ENCODE peak calls at places on chromosome 6, in six cellular contexts. R, I, W, A, E and B are unnamed samples.

GRCh38 chr6:28982476-28983266 is 22.4 kb downstream of the ZNF311 start:
- DNase-seq in R (no peak), I (no peak), W (peak), A (no peak), E (no peak), B (no peak)

GRCh38 chr6:65091561-65091960 is 615.5 kb downstream of the EYS start:
- DNase-seq in R (no peak), I (no peak), W (no peak), A (no peak), E (no peak), B (no peak)

GRCh38 chr6:114342826-114343781 is at the start of gene HS3ST5:
- DNase-seq in R (peak), I (peak), W (no peak), A (peak), E (peak), B (peak)

GRCh38 chr6:38346291-38347079 is 293.2 kb downstream of the BTBD9 start:
- DNase-seq in R (no peak), I (no peak), W (peak), A (no peak), E (no peak), B (no peak)

GRCh38 chr6:137709424-137710281 is 157.4 kb upstream of the TNFAIP3 start:
- DNase-seq in R (no peak), I (no peak), W (no peak), A (no peak), E (no peak), B (no peak)

GRCh38 chr6:34630040-34630439 is 66.5 kb downstream of the ILRUN start:
- DNase-seq in R (no peak), I (no peak), W (peak), A (no peak), E (no peak), B (no peak)

GRCh38 chr6:35359744-35360348 is 17.5 kb downstream of the PPARD start:
- DNase-seq in R (no peak), I (peak), W (peak), A (no peak), E (no peak), B (no peak)

GRCh38 chr6:9783567-9783966 is 631.3 kb downstream of the TFAP2A start:
- DNase-seq in R (no peak), I (no peak), W (no peak), A (no peak), E (no peak), B (no peak)

GRCh38 chr6:41577865-41578713 is 31.9 kb downstream of the FOXP4 start:
- DNase-seq in R (no peak), I (no peak), W (peak), A (no peak), E (peak), B (no peak)

GRCh38 chr6:41692080-41692675 is 43.2 kb downstream of the TFEB start:
- DNase-seq in R (no peak), I (peak), W (no peak), A (no peak), E (no peak), B (no peak)

DNA sequence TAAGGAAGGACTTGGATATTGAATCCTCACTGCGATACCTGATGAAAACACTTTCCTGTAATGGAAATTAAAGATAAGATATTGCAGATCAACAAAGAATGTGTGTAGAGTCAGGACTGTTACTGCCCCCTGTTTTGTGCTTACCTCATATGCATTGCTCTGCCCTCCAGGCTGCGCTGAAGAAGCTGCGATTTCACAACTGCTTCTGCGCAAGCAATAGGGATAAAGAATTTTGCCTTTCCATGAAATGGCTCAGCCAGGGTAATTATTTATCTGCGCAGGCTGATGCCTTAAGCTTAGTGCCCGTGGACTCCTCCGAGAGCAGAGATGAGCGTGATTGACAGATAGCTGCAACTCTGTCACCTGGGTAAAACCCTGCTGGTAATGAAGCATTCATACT is 370.5 kb downstream of the SAMD5 start:
- DNase-seq in R (no peak), I (no peak), W (no peak), A (no peak), E (no peak), B (no peak)
- TF ChIP-seq CTCF in R (no peak), I (no peak), W (no peak), A (no peak), E (no peak), B (no peak)

GRCh38 chr6:15503346-15503680 is 159.5 kb downstream of the DTNBP1 start:
- DNase-seq in R (no peak), I (peak), W (no peak), A (no peak), E (no peak), B (no peak)

GRCh38 chr6:15505463-15505918 is 157.3 kb downstream of the DTNBP1 start:
- DNase-seq in R (no peak), I (peak), W (no peak), A (no peak), E (no peak), B (no peak)

GRCh38 chr6:15502451-15503345 is 160.1 kb downstream of the DTNBP1 start:
- DNase-seq in R (no peak), I (peak), W (no peak), A (peak), E (no peak), B (no peak)

GRCh38 chr6:15504581-15505350 is 158.1 kb downstream of the DTNBP1 start:
- DNase-seq in R (no peak), I (peak), W (peak), A (peak), E (no peak), B (no peak)

DNA sequence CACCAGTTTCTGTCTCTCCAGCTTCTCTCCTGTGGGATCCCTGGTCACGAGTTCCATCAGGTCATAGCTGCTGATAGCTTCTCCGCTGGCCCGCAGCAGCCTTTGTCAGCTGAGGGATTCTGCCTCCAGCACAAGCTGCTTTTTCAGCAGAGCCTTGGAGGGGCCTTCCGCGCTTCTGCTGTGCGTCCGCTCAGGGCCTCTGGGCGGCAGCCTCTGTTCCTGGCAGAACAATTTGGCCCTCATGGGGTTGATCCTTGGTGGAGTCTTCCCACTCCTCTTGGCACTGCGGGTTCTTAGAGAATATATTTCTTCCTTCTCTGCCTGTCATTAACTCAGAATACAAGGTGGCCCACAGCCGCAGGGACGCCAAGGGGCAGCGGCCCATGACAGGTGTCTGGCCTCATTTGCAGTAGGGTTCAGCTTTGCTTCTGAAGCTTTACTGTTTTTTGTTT is 158.8 kb downstream of the DTNBP1 start:
- DNase-seq in R (no peak), I (peak), W (no peak), A (peak), E (no peak), B (no peak)
- TF ChIP-seq CTCF in R (no peak), I (no peak), W (no peak), A (no peak), E (no peak), B (no peak)

GRCh38 chr6:62283828-62284411 is 2.1 kb downstream of the KHDRBS2 start:
- DNase-seq in R (peak), I (no peak), W (peak), A (no peak), E (peak), B (no peak)
- TF ChIP-seq CTCF in R (peak), I (peak), W (peak), A (peak), E (peak), B (peak)

GRCh38 chr6:18307006-18307405 is 42.7 kb upstream of the DEK start:
- DNase-seq in R (no peak), I (no peak), W (peak), A (no peak), E (no peak), B (no peak)

GRCh38 chr6:18308070-18308735 is 43.9 kb upstream of the DEK start:
- DNase-seq in R (no peak), I (no peak), W (peak), A (no peak), E (no peak), B (no peak)

DNA sequence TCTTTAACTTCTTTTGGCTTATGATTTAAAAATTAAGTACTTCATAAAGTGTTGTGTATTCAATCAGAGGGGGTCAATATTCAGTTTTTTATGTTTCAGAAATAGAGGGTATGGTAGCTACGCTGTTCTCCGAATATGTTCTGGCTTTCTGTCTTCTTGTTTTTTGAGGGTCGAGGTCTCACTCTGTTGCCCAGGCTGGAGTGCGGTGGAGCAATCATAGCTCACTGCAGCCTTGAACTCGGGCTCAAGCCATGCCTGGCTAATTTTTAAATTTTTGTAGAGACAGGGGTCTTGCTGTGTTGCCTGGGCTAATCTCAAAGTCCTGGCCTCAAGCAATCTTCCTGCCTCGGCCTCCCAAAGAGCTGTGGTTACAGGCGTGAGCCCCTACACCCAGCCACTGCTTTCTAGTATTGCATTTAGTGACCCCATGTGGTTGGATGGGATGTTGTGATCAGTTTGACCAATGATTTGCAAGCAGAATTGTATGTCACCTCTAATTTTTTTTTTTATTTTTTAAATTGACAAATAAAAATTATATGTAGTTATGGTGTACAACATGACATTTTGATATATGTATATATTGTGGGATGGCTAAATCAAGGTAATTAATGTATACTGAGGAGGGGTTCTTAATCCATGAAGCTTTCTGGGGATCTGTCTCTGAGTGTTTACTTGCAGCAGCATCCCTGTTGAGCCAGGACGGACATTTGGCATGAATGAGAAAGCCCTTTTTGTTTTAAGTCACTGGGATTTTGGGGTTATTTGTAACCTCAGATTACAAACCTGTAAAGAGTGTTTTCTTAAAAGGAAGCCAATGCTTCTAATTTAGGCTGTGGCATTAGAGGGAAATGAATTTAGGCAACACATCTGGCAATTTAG is 38.5 kb upstream of the DEK start:
- DNase-seq in R (no peak), I (no peak), W (no peak), A (peak), E (no peak), B (no peak)
- TF ChIP-seq CTCF in R (no peak), I (peak), W (peak), A (peak), E (peak), B (no peak)

DNA sequence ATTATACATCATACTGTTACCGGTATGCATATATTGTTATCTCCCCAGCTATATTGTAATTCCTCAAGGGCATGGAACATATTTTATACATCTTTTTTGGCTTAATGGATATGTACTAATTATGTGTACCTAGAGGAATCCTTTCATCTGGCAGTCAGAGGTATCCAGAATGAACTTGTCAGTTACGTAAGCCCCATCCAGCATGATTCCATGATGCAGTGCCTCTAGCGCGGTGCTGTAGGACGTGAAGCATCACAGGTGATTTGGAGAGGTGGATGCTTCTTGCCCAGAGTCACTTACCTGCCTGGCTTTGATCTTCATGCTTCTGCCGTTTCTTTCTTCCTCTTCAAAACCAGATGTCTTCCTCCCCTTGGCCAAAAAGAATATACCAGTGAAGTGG is 159.1 kb downstream of the UST start:
- DNase-seq in R (no peak), I (no peak), W (no peak), A (no peak), E (no peak), B (no peak)
- TF ChIP-seq CTCF in R (no peak), I (no peak), W (no peak), A (no peak), E (no peak), B (no peak)

DNA sequence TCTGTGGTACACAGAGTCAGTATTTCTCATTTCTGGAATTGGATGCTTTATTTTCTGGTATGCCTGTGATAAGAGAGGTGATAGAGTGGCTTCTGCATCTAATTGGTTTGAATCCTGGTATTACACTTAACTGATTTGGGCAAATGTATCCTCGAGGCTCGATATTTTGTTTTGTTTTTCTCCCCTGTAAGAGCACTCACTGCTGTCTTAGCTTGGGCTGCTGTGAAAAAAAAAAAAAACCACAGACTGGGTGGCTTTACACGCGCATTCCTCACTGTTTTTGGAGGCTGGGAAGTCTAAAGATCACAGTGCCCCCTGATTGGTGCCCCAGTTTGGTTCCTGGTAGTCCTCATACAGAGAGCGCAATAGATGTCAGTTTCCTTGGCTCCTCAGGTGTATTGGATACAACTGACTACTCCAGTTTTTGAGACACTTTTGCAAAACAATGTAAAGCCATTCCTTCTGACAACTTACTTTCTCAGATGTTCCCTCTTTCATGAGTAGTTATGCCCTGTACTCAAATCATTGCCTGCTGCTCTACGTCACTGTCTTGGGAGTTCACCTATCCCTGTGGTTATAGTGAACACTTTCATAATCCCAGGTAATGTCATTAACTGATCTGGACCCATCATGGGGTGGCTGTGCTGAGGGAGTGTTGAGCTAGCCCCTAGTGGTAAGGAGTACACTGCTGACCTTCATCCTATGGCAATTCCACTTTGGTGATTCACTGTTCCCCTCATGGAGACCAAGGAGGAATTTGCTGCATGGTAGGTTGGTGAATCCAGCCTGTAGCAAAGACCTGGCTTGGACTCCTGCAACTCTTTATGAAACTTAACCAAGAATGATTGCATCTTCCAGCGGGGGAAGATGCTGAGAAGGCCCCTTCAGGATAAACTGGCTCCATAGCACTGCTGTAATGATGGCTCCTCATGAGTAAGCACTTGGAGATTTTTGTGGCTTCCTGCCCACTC is 3.5 kb upstream of the ACAT2 start:
- DNase-seq in R (no peak), I (no peak), W (peak), A (no peak), E (no peak), B (no peak)
- TF ChIP-seq CTCF in R (no peak), I (no peak), W (peak), A (no peak), E (no peak), B (no peak)

GRCh38 chr6:12158686-12159415 is 131.3 kb upstream of the EDN1 start:
- DNase-seq in R (no peak), I (no peak), W (no peak), A (no peak), E (no peak), B (no peak)
- TF ChIP-seq CTCF in R (peak), I (no peak), W (peak), A (no peak), E (no peak), B (no peak)

GRCh38 chr6:80004199-80005072 is at the start of gene TTK:
- DNase-seq in R (peak), I (peak), W (peak), A (peak), E (peak), B (peak)

GRCh38 chr6:80006541-80006940 is 2.1 kb downstream of the TTK start:
- DNase-seq in R (no peak), I (no peak), W (no peak), A (no peak), E (no peak), B (no peak)

GRCh38 chr6:80005406-80005805 is 957 bp downstream of the TTK start:
- DNase-seq in R (no peak), I (no peak), W (no peak), A (no peak), E (no peak), B (no peak)

GRCh38 chr6:80009531-80009930 is 5.1 kb downstream of the TTK start:
- DNase-seq in R (no peak), I (no peak), W (no peak), A (no peak), E (no peak), B (no peak)

DNA sequence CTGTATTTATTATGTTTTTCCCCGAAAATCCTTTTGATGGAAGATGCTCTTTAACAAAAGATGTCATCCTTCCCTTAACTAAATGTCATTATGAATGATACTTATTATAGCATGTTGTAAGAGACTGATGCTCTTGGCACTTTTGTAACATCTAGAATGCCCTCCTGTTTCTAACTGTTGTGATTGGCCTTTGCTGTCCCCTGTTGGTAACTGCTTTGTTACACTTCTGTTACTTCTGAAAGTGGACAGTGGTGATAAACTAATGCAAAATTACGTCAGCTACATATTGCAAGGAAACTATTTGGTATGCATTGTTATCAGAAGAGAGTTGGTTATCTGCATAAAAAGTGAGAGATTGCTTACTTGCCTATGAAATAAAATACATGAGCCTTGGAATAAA is 5.8 kb downstream of the TTK start:
- DNase-seq in R (no peak), I (no peak), W (no peak), A (no peak), E (no peak), B (no peak)
- TF ChIP-seq CTCF in R (no peak), I (no peak), W (peak), A (no peak), E (no peak), B (no peak)

GRCh38 chr6:142758257-142759025 is 186.5 kb downstream of the HIVEP2 start:
- DNase-seq in R (no peak), I (no peak), W (no peak), A (no peak), E (no peak), B (no peak)

GRCh38 chr6:142757827-142758226 is 187.1 kb downstream of the HIVEP2 start:
- DNase-seq in R (no peak), I (no peak), W (no peak), A (no peak), E (no peak), B (no peak)

GRCh38 chr6:142763205-142763604 is 181.8 kb downstream of the HIVEP2 start:
- DNase-seq in R (no peak), I (no peak), W (peak), A (no peak), E (no peak), B (no peak)

GRCh38 chr6:142761756-142762155 is 183.2 kb downstream of the HIVEP2 start:
- DNase-seq in R (no peak), I (no peak), W (no peak), A (no peak), E (no peak), B (no peak)

DNA sequence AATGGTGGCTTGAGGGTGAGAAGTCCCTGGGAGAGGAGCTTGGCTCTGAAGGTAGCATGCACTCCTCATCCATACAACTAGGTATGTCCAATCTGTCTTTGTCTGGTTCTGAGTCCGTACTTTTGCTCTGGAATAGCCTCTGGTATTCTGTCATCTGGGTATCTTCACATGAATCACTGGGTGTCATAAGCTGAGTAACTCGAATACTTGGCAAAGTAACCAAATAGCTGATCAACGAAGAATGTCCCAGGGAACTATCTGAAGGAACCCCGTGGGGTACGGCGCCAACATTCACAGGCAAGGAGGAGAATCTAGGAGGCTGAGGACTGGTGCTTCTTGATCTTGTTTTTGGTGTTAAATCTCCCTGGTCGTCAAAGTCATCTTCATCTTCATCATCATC is 184.8 kb downstream of the HIVEP2 start:
- DNase-seq in R (no peak), I (no peak), W (peak), A (no peak), E (no peak), B (no peak)
- TF ChIP-seq CTCF in R (no peak), I (no peak), W (no peak), A (no peak), E (no peak), B (no peak)

GRCh38 chr6:1295420-1295819 is 16.5 kb upstream of the FOXQ1 start:
- DNase-seq in R (no peak), I (no peak), W (no peak), A (no peak), E (no peak), B (no peak)
- TF ChIP-seq CTCF in R (no peak), I (no peak), W (no peak), A (no peak), E (no peak), B (no peak)